ENCODE peak calls at places on chromosomes 13 and 19, in seven cellular contexts. I is body of pancreas, D is tibial nerve, S is vagina, V is breast epithelium, Y is NB4, F is stomach. M is an unnamed sample.

GRCh38 chr19:383922-384800 is 24.8 kb downstream of the C2CD4C start:
- DNase-seq in Y (peak; percentile 20), S (no peak), D (no peak), F (peak; percentile 40), I (peak; percentile 52), V (peak; percentile 12), M (peak; percentile 77)

GRCh38 chr13:66195238-66195637 is 1034.9 kb downstream of the PCDH9 start:
- DNase-seq in I (no peak), S (no peak), D (no peak), F (no peak), Y (no peak), V (no peak), M (no peak)

GRCh38 chr19:1047696-1048147 is 7.8 kb downstream of the ABCA7 start:
- DNase-seq in D (no peak), F (no peak), S (no peak), Y (no peak), I (no peak), V (no peak), M (no peak)

GRCh38 chr13:81184556-81185265 is 843.8 kb upstream of the SPRY2 start:
- DNase-seq in F (no peak), D (no peak), V (no peak), I (no peak), Y (no peak), S (no peak), M (no peak)

GRCh38 chr19:19488041-19488874 is 27.1 kb downstream of the TSSK6 start:
- DNase-seq in Y (peak; percentile 15), I (peak; percentile 57), F (peak; percentile 59), D (no peak), S (no peak), V (no peak), M (no peak)

GRCh38 chr13:40776681-40777165 is 5.7 kb upstream of the MRPS31 start:
- DNase-seq in F (no peak), D (no peak), S (peak; percentile 78), I (no peak), Y (peak; percentile 92), V (no peak), M (no peak)

GRCh38 chr19:44900328-44901244 is 5.0 kb upstream of the APOE start:
- DNase-seq in F (no peak), S (no peak), I (no peak), D (no peak), V (no peak), Y (no peak), M (no peak)

GRCh38 chr13:93226623-93227279 is at the start of gene GPC6:
- DNase-seq in D (peak; percentile 57), F (no peak), S (no peak), Y (no peak), V (no peak), I (peak; percentile 59), M (no peak)

GRCh38 chr13:108980237-108980636 is 350.8 kb downstream of the MYO16 start:
- DNase-seq in F (no peak), Y (no peak), V (no peak), D (no peak), I (no peak), S (no peak), M (no peak)

GRCh38 chr13:29434217-29434940 is 161.1 kb downstream of the SLC7A1 start:
- DNase-seq in I (no peak), D (no peak), F (no peak), V (no peak), S (no peak), Y (no peak), M (no peak)

GRCh38 chr13:48775804-48776203 is 122.1 kb downstream of the CYSLTR2 start:
- DNase-seq in I (no peak), D (no peak), V (no peak), S (no peak), F (no peak), Y (no peak), M (no peak)

GRCh38 chr13:80093888-80094287 is 247.0 kb downstream of the SPRY2 start:
- DNase-seq in D (no peak), I (no peak), S (no peak), F (no peak), Y (no peak), V (no peak), M (no peak)

GRCh38 chr19:41226874-41227390 is 7.9 kb downstream of the AXL start:
- DNase-seq in D (no peak), S (no peak), F (no peak), V (no peak), Y (no peak), I (no peak), M (no peak)

GRCh38 chr13:53873558-53873957 is 844.9 kb downstream of the OLFM4 start:
- DNase-seq in V (no peak), Y (no peak), S (no peak), F (no peak), D (no peak), I (no peak), M (no peak)

GRCh38 chr13:114026128-114026880 is 52.4 kb upstream of the C13orf46 start:
- DNase-seq in V (no peak), D (no peak), S (no peak), Y (no peak), I (no peak), F (no peak), M (no peak)

GRCh38 chr13:114022876-114023275 is 49.0 kb upstream of the C13orf46 start:
- DNase-seq in S (no peak), Y (no peak), V (no peak), I (no peak), D (no peak), F (no peak), M (no peak)

GRCh38 chr13:114023716-114024602 is 50.1 kb upstream of the C13orf46 start:
- DNase-seq in S (no peak), Y (no peak), I (no peak), D (no peak), V (no peak), F (no peak), M (no peak)

GRCh38 chr13:114025432-114026127 is 51.7 kb upstream of the C13orf46 start:
- DNase-seq in F (no peak), S (no peak), I (no peak), V (no peak), D (no peak), Y (peak; percentile 66), M (no peak)

GRCh38 chr13:114024603-114025431 is 50.9 kb upstream of the C13orf46 start:
- DNase-seq in V (no peak), I (no peak), F (no peak), S (no peak), D (no peak), Y (no peak), M (no peak)
- TF ChIP-seq POLR2A in V (no peak), I (no peak), F (no peak), S (no peak), D (no peak), Y (no peak), M (no peak)

GRCh38 chr19:4064551-4065260 is 2.0 kb downstream of the ZBTB7A start:
- DNase-seq in D (no peak), F (peak; percentile 56), Y (peak; percentile 62), I (peak; percentile 66), S (peak; percentile 89), V (no peak), M (peak; percentile 60)

GRCh38 chr19:4066682-4067395 is at the start of gene ZBTB7A:
- DNase-seq in F (peak; percentile 91), D (peak; percentile 77), Y (peak; percentile 86), I (peak; percentile 90), V (peak; percentile 84), S (peak; percentile 92), M (peak; percentile 97)

GRCh38 chr19:4064073-4064550 is 2.6 kb downstream of the ZBTB7A start:
- DNase-seq in V (no peak), Y (no peak), F (no peak), I (peak; percentile 52), D (no peak), S (peak; percentile 84), M (no peak)

GRCh38 chr19:4066176-4066606 is 508 bp downstream of the ZBTB7A start:
- DNase-seq in I (no peak), D (no peak), S (no peak), V (no peak), F (no peak), Y (no peak), M (no peak)

GRCh38 chr19:4065430-4066175 is 1.1 kb downstream of the ZBTB7A start:
- DNase-seq in D (peak; percentile 85), F (peak; percentile 97), V (peak; percentile 97), Y (peak; percentile 94), S (peak; percentile 98), I (peak; percentile 97), M (peak; percentile 99)
- TF ChIP-seq POLR2A in D (no peak), F (no peak), V (no peak), Y (peak; percentile 19), S (no peak), I (no peak), M (no peak)

DNA sequence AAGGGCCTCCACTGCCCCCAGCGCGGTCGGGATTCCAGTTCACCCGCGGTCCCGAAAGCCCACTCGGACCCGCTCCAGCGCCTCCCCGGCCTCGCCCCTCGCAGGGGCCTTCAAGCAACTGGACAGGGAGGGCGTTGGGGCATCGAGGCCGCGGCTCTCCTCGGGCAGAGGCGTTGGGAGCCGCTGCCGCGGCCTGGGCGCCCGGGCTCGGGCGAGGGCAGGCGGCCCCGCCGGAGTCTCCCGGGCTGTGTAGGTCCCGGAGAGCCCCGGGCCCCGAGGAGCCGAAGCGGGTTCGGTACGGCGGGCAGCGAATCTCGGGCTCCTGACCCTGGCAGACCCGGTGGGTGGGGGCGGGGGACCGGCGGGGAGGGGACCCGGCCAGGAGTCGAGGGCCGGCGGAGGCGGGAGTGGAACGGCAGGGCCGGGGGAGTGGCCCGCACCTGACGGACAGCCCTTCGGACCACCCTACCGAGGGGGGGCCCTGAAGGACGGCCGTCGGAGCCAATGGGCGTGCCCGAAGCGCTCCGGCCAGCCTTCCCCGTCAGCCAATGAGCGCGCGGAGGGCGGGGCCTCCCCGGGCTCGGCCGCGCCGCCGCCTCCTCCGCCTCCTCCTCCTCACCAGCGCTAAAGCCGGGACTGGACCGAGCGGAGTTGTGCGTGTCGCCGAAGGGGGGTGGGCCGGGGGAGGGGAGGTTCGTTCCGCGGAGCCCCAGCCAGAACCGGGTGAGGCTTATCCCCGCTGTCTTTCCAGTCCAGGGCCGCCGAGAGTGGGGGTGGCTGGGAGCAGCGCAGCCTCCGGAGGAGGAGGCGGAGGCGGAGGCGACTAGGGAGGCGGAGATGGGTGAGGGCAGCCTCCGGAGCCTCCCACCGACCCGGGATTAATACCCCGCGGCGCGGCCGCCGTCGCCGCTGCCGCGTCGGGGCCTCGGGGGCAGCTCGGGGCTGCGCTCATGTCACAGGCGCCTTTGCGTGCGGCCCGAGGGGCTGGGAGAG is at the start of gene ZMYM2:
- DNase-seq in F (peak; percentile 99), Y (peak; percentile 98), V (peak; percentile 97), S (peak; percentile 99), I (peak; percentile 99), D (peak; percentile 94), M (peak; percentile 97)
- TF ChIP-seq POLR2A in F (no peak), Y (peak; percentile 71), V (peak; percentile 71), S (no peak), I (peak; percentile 80), D (peak; percentile 66), M (peak; percentile 53)

DNA sequence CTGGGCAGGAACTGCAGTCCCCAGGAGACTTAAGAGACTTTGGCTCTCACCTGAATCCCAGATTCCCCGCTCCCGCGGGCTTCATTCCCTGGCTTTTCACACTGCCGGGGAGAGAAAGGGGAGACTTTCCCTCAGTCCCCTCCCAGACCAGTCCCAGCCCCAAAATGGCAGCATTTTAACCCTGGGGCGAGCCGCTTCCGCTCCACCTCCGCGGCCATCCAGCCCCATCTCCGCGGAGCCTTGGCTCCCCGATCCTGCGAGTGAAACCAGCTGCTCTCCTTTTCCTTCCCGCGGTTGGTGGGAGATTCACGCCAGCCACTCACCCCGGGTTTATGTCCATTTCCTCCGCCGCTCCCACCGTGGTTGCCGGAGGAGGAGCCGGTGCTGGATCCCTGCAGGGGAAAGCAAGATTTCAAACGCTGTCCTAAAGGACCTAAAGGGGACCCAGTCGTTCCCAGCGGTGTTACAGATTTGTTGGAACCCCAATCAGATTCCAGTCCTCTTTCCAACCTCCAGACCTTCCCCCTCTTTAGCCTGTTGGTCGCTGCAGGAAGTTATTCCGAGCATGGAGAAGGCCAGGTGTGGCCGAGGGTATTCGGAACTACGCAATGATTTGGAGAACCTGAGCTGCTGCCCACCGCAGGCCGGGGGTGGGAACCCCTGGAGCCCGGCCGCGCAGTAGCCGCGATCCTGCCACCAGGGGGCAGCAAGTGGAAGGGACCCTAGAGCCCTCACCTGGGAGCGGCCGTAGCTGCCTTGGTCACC is 3.4 kb downstream of the DMKN start:
- DNase-seq in I (peak; percentile 94), F (peak; percentile 90), V (peak; percentile 83), Y (peak; percentile 28), S (no peak), D (peak; percentile 66), M (peak; percentile 94)
- TF ChIP-seq POLR2A in I (peak; percentile 92), F (no peak), V (no peak), Y (no peak), S (no peak), D (no peak), M (no peak)

M was measured in lower leg skin.